ENCODE peak calls at places on chromosomes 1 and 21, in six cellular contexts. B is spleen, M is tibial nerve, J is sigmoid colon, Y is IMR-90, F is transverse colon. X is an unnamed sample.
A peak's percentile ranks its signal among the peaks of the same experiment; 100 is the strongest.

GRCh38 chr1:33602271-33602670 is 129.8 kb downstream of the ZSCAN20 start:
- DNase-seq in B (no peak), M (no peak), J (no peak), Y (no peak), F (no peak), X (no peak)

GRCh38 chr1:62144238-62144831 is 50.3 kb upstream of the L1TD1 start:
- DNase-seq in B (no peak), M (peak; percentile 64), J (no peak), Y (peak; percentile 52), F (peak; percentile 16), X (no peak)

GRCh38 chr1:43049487-43049886 is 90.8 kb upstream of the SLC2A1 start:
- DNase-seq in B (no peak), M (no peak), J (no peak), Y (peak; percentile 33), F (no peak), X (peak; percentile 29)

GRCh38 chr1:110340207-110340468 is 961 bp downstream of the RBM15 start:
- DNase-seq in B (no peak), M (no peak), J (peak; percentile 68), Y (no peak), F (peak; percentile 29), X (peak; percentile 28)

GRCh38 chr21:22763442-22763841 is 1765.2 kb downstream of the NCAM2 start:
- DNase-seq in B (no peak), M (no peak), J (no peak), Y (no peak), F (no peak), X (no peak)

GRCh38 chr1:102790997-102791396 is 317.3 kb downstream of the COL11A1 start:
- DNase-seq in B (no peak), M (no peak), J (no peak), Y (no peak), F (no peak), X (no peak)

GRCh38 chr1:150642296-150642695 is 12.9 kb upstream of the ENSA start:
- DNase-seq in B (no peak), M (no peak), J (no peak), Y (no peak), F (no peak), X (no peak)

GRCh38 chr1:209490013-209490412 is 93.5 kb upstream of the CAMK1G start:
- DNase-seq in B (no peak), M (no peak), J (no peak), Y (peak; percentile 25), F (no peak), X (no peak)

GRCh38 chr21:29730281-29730680 is 209.5 kb downstream of the GRIK1 start:
- DNase-seq in B (no peak), M (no peak), J (no peak), Y (no peak), F (no peak), X (no peak)

GRCh38 chr1:159908255-159908905 is 8.4 kb upstream of the CFAP45 start:
- DNase-seq in B (no peak), M (no peak), J (peak; percentile 51), Y (no peak), F (no peak), X (no peak)

GRCh38 chr1:29083318-29084195 is 40.1 kb downstream of the TMEM200B start:
- DNase-seq in B (no peak), M (no peak), J (no peak), Y (no peak), F (no peak), X (no peak)

GRCh38 chr1:155050560-155051341 is at the start of gene ADAM15:
- DNase-seq in B (peak; percentile 96), M (peak; percentile 72), J (peak; percentile 93), Y (peak; percentile 53), F (peak; percentile 92), X (peak; percentile 83)

GRCh38 chr1:84698718-84699117 is 8.5 kb upstream of the SSX2IP start:
- DNase-seq in B (no peak), M (no peak), J (no peak), Y (peak; percentile 93), F (no peak), X (no peak)

GRCh38 chr1:206952182-206952581 is 5.9 kb upstream of the PIGR start:
- DNase-seq in B (no peak), M (no peak), J (no peak), Y (no peak), F (no peak), X (no peak)

GRCh38 chr1:217078010-217078704 is 354.9 kb upstream of the ESRRG start:
- DNase-seq in B (no peak), M (no peak), J (no peak), Y (peak; percentile 20), F (no peak), X (no peak)

GRCh38 chr1:58932820-58933598 is 149.2 kb upstream of the JUN start:
- DNase-seq in B (no peak), M (no peak), J (no peak), Y (peak; percentile 76), F (peak; percentile 92), X (no peak)

DNA sequence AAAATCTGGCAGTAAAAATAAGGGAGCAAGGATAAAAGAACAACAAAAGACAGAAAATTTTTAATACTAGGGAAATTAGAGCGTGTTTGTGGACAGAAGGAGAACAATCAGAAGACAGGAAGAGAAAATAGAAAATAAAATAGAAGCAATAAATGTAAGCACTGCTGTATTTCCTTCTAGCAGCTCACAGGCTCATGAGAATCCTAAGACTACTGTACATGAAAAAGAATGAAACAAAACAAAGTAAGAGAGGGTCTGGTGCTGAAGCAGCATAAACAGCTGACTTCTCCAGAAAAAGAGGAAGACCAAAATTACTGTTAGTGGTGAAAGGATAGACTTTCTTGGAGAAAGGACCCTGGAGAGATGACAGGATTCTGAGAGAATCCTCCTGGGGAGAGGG is 17.3 kb downstream of the SLC25A24 start:
- DNase-seq in B (no peak), M (no peak), J (no peak), Y (no peak), F (no peak), X (no peak)
- TF ChIP-seq POLR2A in B (no peak), M (no peak), J (no peak), Y (no peak), F (no peak), X (no peak)

GRCh38 chr1:27931184-27931583 is 3.6 kb upstream of the SMPDL3B start:
- DNase-seq in B (no peak), M (no peak), J (no peak), Y (no peak), F (no peak), X (no peak)

GRCh38 chr1:27928216-27928954 is 6.4 kb upstream of the SMPDL3B start:
- DNase-seq in B (no peak), M (no peak), J (peak; percentile 35), Y (no peak), F (no peak), X (no peak)
- TF ChIP-seq CTCF in B (no peak), M (no peak), J (no peak), Y (no peak), F (no peak), X (no peak)

GRCh38 chr1:153626929-153627796 is at the start of gene S100A13:
- DNase-seq in B (peak; percentile 85), M (peak; percentile 68), J (peak; percentile 92), Y (peak; percentile 96), F (peak; percentile 71), X (peak; percentile 90)
- TF ChIP-seq POLR2A in B (no peak), M (no peak), J (no peak), Y (peak; percentile 99), F (peak; percentile 81), X (peak; percentile 62)

GRCh38 chr1:94496076-94496755 is 45.3 kb downstream of the F3 start:
- DNase-seq in B (no peak), M (no peak), J (no peak), Y (no peak), F (no peak), X (no peak)

GRCh38 chr1:94486990-94487389 is 54.6 kb downstream of the F3 start:
- DNase-seq in B (no peak), M (no peak), J (no peak), Y (no peak), F (no peak), X (no peak)

GRCh38 chr1:94490556-94490955 is 51.0 kb downstream of the F3 start:
- DNase-seq in B (no peak), M (no peak), J (no peak), Y (no peak), F (no peak), X (no peak)
- TF ChIP-seq CTCF in B (no peak), M (no peak), J (no peak), Y (no peak), F (no peak), X (no peak)

GRCh38 chr1:45686081-45687013 is at the start of gene GPBP1L1:
- DNase-seq in B (peak; percentile 100), M (peak; percentile 95), J (peak; percentile 99), Y (peak; percentile 97), F (peak; percentile 99), X (peak; percentile 98)

GRCh38 chr1:45685308-45686080 is 839 bp downstream of the GPBP1L1 start:
- DNase-seq in B (no peak), M (peak; percentile 6), J (no peak), Y (peak; percentile 2), F (no peak), X (no peak)

GRCh38 chr1:45687014-45687752 is 798 bp upstream of the TMEM69 start:
- DNase-seq in B (peak; percentile 99), M (peak; percentile 95), J (peak; percentile 99), Y (peak; percentile 99), F (peak; percentile 98), X (peak; percentile 98)

GRCh38 chr1:45684402-45684801 is 1.9 kb downstream of the GPBP1L1 start:
- DNase-seq in B (no peak), M (no peak), J (no peak), Y (no peak), F (no peak), X (no peak)

DNA sequence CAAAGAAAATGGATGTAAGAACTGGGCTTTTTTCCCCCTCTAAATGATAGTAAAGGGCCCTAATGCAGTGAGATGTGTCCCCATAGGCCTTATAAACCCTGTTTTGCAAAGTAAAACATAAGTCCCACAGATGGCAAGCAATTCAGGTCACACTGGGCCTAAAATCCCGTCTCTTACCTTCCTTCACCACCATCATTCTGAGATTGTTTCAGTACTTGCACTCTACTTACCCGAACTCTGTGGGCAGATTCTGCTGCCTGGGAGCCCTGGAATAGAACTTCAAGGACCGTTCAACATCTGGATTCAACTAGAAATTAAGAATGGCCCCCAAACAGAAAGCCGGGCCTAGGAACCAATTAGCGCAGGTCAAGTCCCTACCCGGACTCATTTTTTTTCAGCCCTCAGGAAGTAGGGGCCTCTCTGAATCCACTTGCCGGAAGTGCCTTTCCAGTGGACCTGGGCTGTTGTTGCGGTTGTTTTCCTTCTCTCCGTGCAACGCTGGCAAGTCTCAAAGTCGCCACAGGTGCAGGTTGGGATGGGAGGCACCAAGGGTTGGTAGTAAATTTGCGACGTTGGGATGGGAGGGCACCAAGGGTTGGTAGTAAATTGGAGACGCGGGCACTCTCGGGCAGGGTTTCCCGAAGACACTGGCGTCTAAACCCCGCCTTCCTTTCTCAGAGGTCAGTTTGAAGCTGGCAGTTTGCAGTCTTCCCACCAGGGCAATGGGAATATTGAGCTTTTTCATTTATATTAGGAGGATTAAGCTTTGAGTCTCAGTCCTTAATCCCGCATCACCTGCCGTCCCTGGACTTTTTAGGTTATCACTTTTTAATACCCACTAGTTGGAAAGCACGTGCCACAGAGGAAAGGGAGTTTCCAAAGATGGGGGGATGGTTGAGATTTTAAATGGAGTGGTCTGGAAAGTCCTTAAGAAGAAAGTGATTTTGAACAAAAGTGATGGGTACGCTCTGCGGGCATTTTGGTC is at the start of gene TMEM69:
- DNase-seq in B (peak; percentile 85), M (peak; percentile 68), J (peak; percentile 88), Y (peak; percentile 91), F (peak; percentile 85), X (peak; percentile 79)
- TF ChIP-seq POLR2A in B (peak; percentile 13), M (no peak), J (no peak), Y (peak; percentile 47), F (no peak), X (no peak)